ENCODE peak calls at places on chromosomes 11 and 22, in four cellular contexts. Z is IMR-90; P is activated gamma-delta T cell treated with anti-CD3 and anti-CD28 coated beads, Interleukin-2, amount 50 U/mL, for 16 hours; X is Right ventricle myocardium superior. F is an unnamed sample.

GRCh38 chr22:31098633-31099110 is 8.7 kb downstream of the SELENOM start:
- DNase-seq in Z (no peak), P (no peak), X (no peak), F (no peak)

GRCh38 chr11:92728628-92729027 is 240.8 kb upstream of the MTNR1B start:
- DNase-seq in Z (no peak), P (no peak), X (no peak), F (no peak)

GRCh38 chr22:40030757-40031092 is 36.0 kb downstream of the FAM83F start:
- DNase-seq in Z (no peak), P (no peak), X (no peak), F (no peak)

GRCh38 chr11:1198766-1199688 is 23.8 kb upstream of the MUC5B start:
- DNase-seq in Z (no peak), P (no peak), X (peak), F (peak)

GRCh38 chr11:126607776-126608625 is 252.5 kb downstream of the ST3GAL4 start:
- DNase-seq in Z (no peak), P (no peak), X (no peak), F (no peak)

GRCh38 chr11:121443688-121444275 is 8.3 kb upstream of the SORL1 start:
- DNase-seq in Z (no peak), P (no peak), X (no peak), F (no peak)

GRCh38 chr11:34357646-34358257 is at the start of gene ABTB2:
- DNase-seq in Z (peak), P (peak), X (peak), F (peak)

GRCh38 chr22:49198705-49199084 is 629.0 kb downstream of the BRD1 start:
- DNase-seq in Z (no peak), P (no peak), X (no peak), F (peak)

GRCh38 chr11:125494601-125494986 is 1.5 kb downstream of the FEZ1 start:
- DNase-seq in Z (peak), P (no peak), X (no peak), F (no peak)

GRCh38 chr11:104060820-104061219 is 24.4 kb downstream of the DDI1 start:
- DNase-seq in Z (no peak), P (no peak), X (no peak), F (no peak)

GRCh38 chr11:116879789-116880402 is 42.5 kb upstream of the APOA1 start:
- DNase-seq in Z (peak), P (no peak), X (no peak), F (no peak)

GRCh38 chr11:13831707-13832106 is 130.8 kb upstream of the SPON1 start:
- DNase-seq in Z (no peak), P (no peak), X (no peak), F (no peak)

GRCh38 chr11:63929616-63930015 is 9.2 kb upstream of the NAA40 start:
- DNase-seq in Z (no peak), P (no peak), X (no peak), F (no peak)

GRCh38 chr11:71209656-71210055 is 42.7 kb downstream of the SHANK2 start:
- DNase-seq in Z (no peak), P (no peak), X (no peak), F (no peak)

GRCh38 chr11:103281301-103281700 is 172.1 kb downstream of the DYNC2H1 start:
- DNase-seq in Z (peak), P (no peak), X (no peak), F (no peak)

GRCh38 chr11:20337526-20338154 is 25.9 kb upstream of the HTATIP2 start:
- DNase-seq in Z (peak), P (no peak), X (no peak), F (no peak)

GRCh38 chr11:110022548-110022947 is 70.6 kb upstream of the ZC3H12C start:
- DNase-seq in Z (peak), P (no peak), X (no peak), F (no peak)

GRCh38 chr22:19058713-19059451 is 63.3 kb downstream of the DGCR2 start:
- DNase-seq in Z (no peak), P (no peak), X (no peak), F (no peak)

GRCh38 chr11:61507962-61508824 is at the start of gene LRRC10B:
- DNase-seq in Z (no peak), P (no peak), X (no peak), F (no peak)

GRCh38 chr22:18085188-18085587 is 7.4 kb downstream of the PEX26 start:
- DNase-seq in Z (peak), P (no peak), X (no peak), F (no peak)

GRCh38 chr22:42300286-42301071 is 30.0 kb upstream of the TCF20 start:
- DNase-seq in Z (no peak), P (no peak), X (no peak), F (no peak)

GRCh38 chr11:6813651-6814050 is 14.2 kb upstream of the OR6A2 start:
- DNase-seq in Z (no peak), P (no peak), X (no peak), F (no peak)

GRCh38 chr11:69636512-69636866 is 4.5 kb upstream of the CCND1 start:
- DNase-seq in Z (peak), P (no peak), X (peak), F (no peak)

GRCh38 chr11:121489823-121490222 is 37.1 kb upstream of the SORL1-AS1 start:
- DNase-seq in Z (no peak), P (no peak), X (no peak), F (no peak)

GRCh38 chr11:129248618-129249017 is 56.5 kb upstream of the ARHGAP32 start:
- DNase-seq in Z (peak), P (no peak), X (no peak), F (no peak)